ENCODE peak calls at places on chromosomes 16 and 17, in nine cellular contexts. Y, E, T, R, F, J, D, A and C are unnamed samples.

GRCh38 chr17:60386137-60386395 is 5.9 kb downstream of the USP32 start:
- DNase-seq in T (peak), J (no peak), Y (no peak), F (no peak), R (no peak), D (no peak), E (no peak), A (no peak), C (no peak)

GRCh38 chr17:71316498-71316897 is 804.3 kb upstream of the SOX9 start:
- DNase-seq in E (no peak), A (no peak), T (no peak), D (no peak), R (no peak), J (no peak), Y (no peak), F (no peak), C (no peak)

GRCh38 chr17:3802461-3803307 is 1.7 kb upstream of the ITGAE start:
- DNase-seq in T (peak), R (no peak), A (no peak), D (no peak), J (no peak), Y (no peak), F (no peak), E (no peak), C (no peak)

GRCh38 chr17:60637683-60638082 is 37.7 kb downstream of the PPM1D start:
- DNase-seq in Y (no peak), J (no peak), R (no peak), T (no peak), D (no peak), E (no peak), A (no peak), F (no peak), C (no peak)

GRCh38 chr17:17849147-17849820 is 12.5 kb upstream of the SREBF1 start:
- DNase-seq in F (peak), T (peak), D (peak), A (no peak), R (no peak), J (no peak), Y (peak), E (no peak), C (peak)

GRCh38 chr17:31397256-31397939 is 5.9 kb downstream of the RAB11FIP4 start:
- DNase-seq in J (no peak), D (no peak), R (no peak), F (no peak), E (no peak), A (no peak), Y (peak), T (no peak), C (no peak)

GRCh38 chr17:75542728-75543336 is 17.3 kb downstream of the LLGL2 start:
- DNase-seq in E (no peak), Y (no peak), J (no peak), T (no peak), A (no peak), F (no peak), D (peak), R (no peak), C (no peak)

GRCh38 chr17:78040561-78041400 is 82.3 kb downstream of the TNRC6C start:
- DNase-seq in R (peak), A (no peak), D (peak), F (peak), J (peak), T (peak), Y (peak), E (peak), C (peak)

GRCh38 chr17:68509151-68510057 is 2.8 kb upstream of the PRKAR1A start:
- DNase-seq in A (peak), Y (no peak), T (no peak), J (no peak), F (peak), R (no peak), E (peak), D (no peak), C (peak)

GRCh38 chr16:66223176-66223780 is 143.2 kb upstream of the CDH5 start:
- DNase-seq in T (no peak), F (no peak), Y (no peak), D (no peak), E (no peak), A (no peak), J (no peak), R (peak), C (no peak)

GRCh38 chr17:12928736-12929135 is 89.1 kb downstream of the ELAC2 start:
- DNase-seq in R (no peak), A (no peak), J (no peak), F (no peak), T (no peak), D (peak), Y (no peak), E (no peak), C (no peak)

GRCh38 chr17:17782425-17783120 is 54.2 kb downstream of the SREBF1 start:
- DNase-seq in A (no peak), R (no peak), D (peak), T (no peak), J (peak), E (no peak), Y (no peak), F (no peak), C (no peak)

GRCh38 chr17:80265205-80266068 is 4.8 kb downstream of the RNF213 start:
- DNase-seq in D (peak), R (no peak), F (no peak), A (no peak), J (no peak), Y (peak), T (no peak), E (no peak), C (no peak)

GRCh38 chr16:89314357-89314756 is 96.9 kb downstream of the ZNF778 start:
- DNase-seq in F (no peak), Y (no peak), A (no peak), T (no peak), E (no peak), D (peak), R (no peak), J (no peak), C (no peak)

GRCh38 chr16:6249863-6250262 is 1082.8 kb upstream of the RBFOX1 start:
- DNase-seq in Y (no peak), J (no peak), E (no peak), D (no peak), T (no peak), F (no peak), R (no peak), A (no peak), C (no peak)

GRCh38 chr17:17710728-17711541 is 29.7 kb downstream of the RAI1 start:
- DNase-seq in D (peak), J (no peak), A (peak), Y (no peak), F (no peak), R (peak), T (peak), E (no peak), C (peak)

GRCh38 chr16:2331199-2331931 is 9.2 kb downstream of the ABCA3 start:
- DNase-seq in F (no peak), E (no peak), Y (no peak), J (no peak), T (no peak), R (no peak), A (no peak), D (no peak), C (no peak)

GRCh38 chr16:70331588-70332358 is 14.9 kb upstream of the DDX19A start:
- DNase-seq in J (no peak), A (peak), F (no peak), Y (no peak), D (peak), R (no peak), T (peak), E (no peak), C (no peak)

GRCh38 chr16:88730632-88731607 is 24.6 kb downstream of the CTU2 start:
- DNase-seq in R (no peak), Y (no peak), J (no peak), A (no peak), F (no peak), E (no peak), T (no peak), D (no peak), C (no peak)

GRCh38 chr17:49859991-49860953 is 12.4 kb upstream of the TAC4 start:
- DNase-seq in A (no peak), R (no peak), Y (no peak), E (no peak), T (no peak), D (no peak), F (no peak), J (no peak), C (peak)

GRCh38 chr16:69396187-69397061 is 10.6 kb upstream of the TERF2 start:
- DNase-seq in E (peak), A (peak), T (peak), D (peak), F (no peak), J (peak), R (peak), Y (peak), C (peak)

GRCh38 chr17:73936908-73937627 is 266.4 kb upstream of the RPL38 start:
- DNase-seq in E (no peak), Y (no peak), F (no peak), D (no peak), J (no peak), T (no peak), A (no peak), R (no peak), C (no peak)

GRCh38 chr17:13575922-13576419 is 25.8 kb downstream of the HS3ST3A1 start:
- DNase-seq in E (no peak), D (no peak), Y (no peak), A (no peak), T (no peak), J (no peak), F (no peak), R (no peak), C (no peak)